ENCODE peak calls at places on chromosomes 11 and 22, in eight cellular contexts. W is neuronal stem cell; G is effector memory CD4-positive, alpha-beta T cell; B is GM12865; I is effector memory CD8-positive, alpha-beta T cell; L is NCI-H460; C is WTC11; V is stimulated activated CD8-positive, alpha-beta memory T cell treated with anti-CD3 and anti-CD28 coated beads, Interleukin-7, amount 100 ng/mL, for 4 hours. J is an unnamed sample.

GRCh38 chr22:38572065-38572464 is 2.1 kb upstream of the DMC1 start:
- DNase-seq in G (no peak), C (no peak), L (peak), V (no peak), I (peak), W (peak), B (peak), J (peak)

GRCh38 chr11:105227363-105227762 is 87.8 kb upstream of the CARD18 start:
- DNase-seq in I (no peak), W (no peak), L (no peak), B (no peak), C (no peak), V (no peak), G (no peak), J (no peak)

GRCh38 chr11:134261626-134262488 is 8.5 kb downstream of the ACAD8 start:
- DNase-seq in G (no peak), B (peak), C (peak), L (no peak), W (no peak), I (peak), V (no peak), J (no peak)

GRCh38 chr11:72700026-72700610 is 25.9 kb upstream of the PDE2A start:
- DNase-seq in L (no peak), C (no peak), B (no peak), G (no peak), V (no peak), W (no peak), I (no peak), J (no peak)

GRCh38 chr11:43278302-43278956 is 33.4 kb upstream of the API5 start:
- DNase-seq in C (peak), W (peak), I (no peak), B (peak), G (no peak), L (peak), V (no peak), J (peak)

GRCh38 chr11:34356130-34356529 is 1.7 kb downstream of the ABTB2 start:
- DNase-seq in G (no peak), L (no peak), B (peak), V (no peak), W (no peak), I (no peak), C (peak), J (no peak)

GRCh38 chr11:14902650-14903350 is 10.8 kb upstream of the CYP2R1 start:
- DNase-seq in I (no peak), C (no peak), B (peak), G (no peak), L (no peak), W (no peak), V (no peak), J (no peak)

GRCh38 chr22:26362471-26362870 is 66.6 kb upstream of the ASPHD2 start:
- DNase-seq in B (no peak), G (no peak), C (no peak), I (no peak), V (no peak), W (no peak), L (no peak), J (no peak)

GRCh38 chr11:59204736-59205135 is 8.0 kb downstream of the MPEG1 start:
- DNase-seq in G (no peak), B (no peak), C (no peak), V (no peak), W (no peak), L (no peak), I (no peak), J (no peak)

GRCh38 chr11:120065876-120066275 is 72.0 kb downstream of the TRIM29 start:
- DNase-seq in C (no peak), G (no peak), W (no peak), V (no peak), I (no peak), L (no peak), B (no peak), J (no peak)

GRCh38 chr11:133966147-133966546 is 9.4 kb upstream of the IGSF9B start:
- DNase-seq in W (no peak), B (no peak), V (no peak), L (no peak), G (no peak), I (no peak), C (no peak), J (peak)

GRCh38 chr11:102061276-102061675 is 14.0 kb downstream of the CFAP300 start:
- DNase-seq in V (no peak), I (no peak), W (no peak), C (no peak), G (no peak), L (no peak), B (no peak), J (no peak)

GRCh38 chr11:60334005-60334620 is 7.1 kb downstream of the MS4A6E start:
- DNase-seq in C (peak), G (peak), I (peak), B (peak), V (peak), L (peak), W (peak), J (peak)

GRCh38 chr11:94694309-94695060 is 73.7 kb upstream of the AMOTL1 start:
- DNase-seq in B (no peak), L (no peak), G (no peak), C (no peak), I (no peak), V (no peak), W (no peak), J (no peak)

J was measured in midbrain.